ENCODE peak calls at places on chromosomes 3 and 15, in six cellular contexts. Y is H54, E is tibial nerve, B is endothelial cell of umbilical vein, Q is HepG2, J is spleen. C is an unnamed sample.

GRCh38 chr3:126508539-126508938 is 9.0 kb downstream of the UROC1 start:
- DNase-seq in Y (peak), E (no peak), B (no peak), Q (no peak), J (peak), C (no peak)

GRCh38 chr3:181629029-181629428 is 82.7 kb upstream of the SOX2 start:
- DNase-seq in Y (peak), E (no peak), B (peak), Q (no peak), J (no peak), C (no peak)

GRCh38 chr15:35208353-35208752 is 123.3 kb upstream of the NANOGP8 start:
- DNase-seq in Y (no peak), E (no peak), B (no peak), Q (no peak), J (no peak), C (no peak)

GRCh38 chr3:134364936-134365765 is 9.1 kb downstream of the AMOTL2 start:
- DNase-seq in Y (no peak), E (no peak), B (peak), Q (no peak), J (peak), C (no peak)

GRCh38 chr3:90184861-90185260 is 1077.4 kb downstream of the EPHA3 start:
- DNase-seq in Y (no peak), E (no peak), B (no peak), Q (no peak), J (no peak), C (no peak)

GRCh38 chr15:90097475-90097874 is 4.8 kb downstream of the IDH2 start:
- DNase-seq in Y (no peak), E (no peak), B (no peak), Q (no peak), J (peak), C (peak)

GRCh38 chr15:42084465-42085235 is 9.7 kb downstream of the PLA2G4D start:
- DNase-seq in Y (peak), E (peak), B (peak), Q (peak), J (peak), C (peak)

GRCh38 chr15:57375827-57376694 is at the start of gene CGNL1:
- DNase-seq in Y (peak), E (no peak), B (peak), Q (peak), J (no peak), C (no peak)

GRCh38 chr3:89104499-89104898 is 2.9 kb upstream of the EPHA3 start:
- DNase-seq in Y (no peak), E (no peak), B (no peak), Q (no peak), J (no peak), C (no peak)

GRCh38 chr3:160598865-160599264 is 33.5 kb upstream of the KPNA4 start:
- DNase-seq in Y (no peak), E (no peak), B (no peak), Q (no peak), J (no peak), C (no peak)

GRCh38 chr15:66698318-66698961 is 3.6 kb upstream of the SMAD6 start:
- DNase-seq in Y (peak), E (no peak), B (peak), Q (peak), J (no peak), C (peak)

GRCh38 chr15:38377547-38378161 is 76.3 kb upstream of the FAM98B start:
- DNase-seq in Y (no peak), E (no peak), B (peak), Q (no peak), J (no peak), C (no peak)

GRCh38 chr3:143035466-143036214 is 34.3 kb downstream of the U2SURP start:
- DNase-seq in Y (no peak), E (no peak), B (no peak), Q (no peak), J (no peak), C (no peak)

GRCh38 chr3:152811974-152812760 is 22.8 kb upstream of the P2RY1 start:
- DNase-seq in Y (no peak), E (no peak), B (no peak), Q (no peak), J (no peak), C (no peak)

GRCh38 chr15:38238311-38238710 is 14.3 kb upstream of the SPRED1 start:
- DNase-seq in Y (no peak), E (no peak), B (no peak), Q (no peak), J (no peak), C (no peak)

GRCh38 chr3:133937756-133938601 is 42.3 kb upstream of the RAB6B start:
- DNase-seq in Y (no peak), E (peak), B (no peak), Q (no peak), J (peak), C (no peak)

GRCh38 chr3:128555098-128555825 is 62.3 kb upstream of the GATA2 start:
- DNase-seq in Y (no peak), E (no peak), B (peak), Q (no peak), J (peak), C (no peak)

GRCh38 chr15:80259942-80260510 is 8.0 kb upstream of the CTXND1 start:
- DNase-seq in Y (no peak), E (no peak), B (no peak), Q (no peak), J (no peak), C (no peak)

GRCh38 chr3:4978259-4978965 is 825 bp upstream of the BHLHE40 start:
- DNase-seq in Y (peak), E (peak), B (peak), Q (peak), J (peak), C (peak)
- TF ChIP-seq POLR2A in Y (peak), E (peak), B (peak), Q (no peak), J (no peak), C (peak)

GRCh38 chr3:20040476-20041196 is 390 bp downstream of the KAT2B start:
- DNase-seq in Y (peak), E (peak), B (peak), Q (peak), J (peak), C (peak)
- TF ChIP-seq POLR2A in Y (peak), E (peak), B (no peak), Q (no peak), J (no peak), C (peak)

GRCh38 chr3:47381317-47382157 is 716 bp downstream of the PTPN23 start:
- DNase-seq in Y (peak), E (peak), B (peak), Q (peak), J (peak), C (peak)
- TF ChIP-seq POLR2A in Y (peak), E (no peak), B (peak), Q (peak), J (no peak), C (no peak)

GRCh38 chr3:191320316-191320715 is 8.9 kb upstream of the CCDC50 start:
- DNase-seq in Y (no peak), E (no peak), B (no peak), Q (no peak), J (no peak), C (no peak)
- TF ChIP-seq POLR2A in Y (no peak), E (no peak), B (no peak), Q (no peak), J (no peak), C (no peak)

GRCh38 chr3:58536501-58537411 is at the start of gene ACOX2:
- DNase-seq in Y (no peak), E (peak), B (peak), Q (no peak), J (no peak), C (peak)
- TF ChIP-seq POLR2A in Y (no peak), E (no peak), B (no peak), Q (peak), J (no peak), C (no peak)

C was measured in gastrocnemius medialis.